ENCODE peak calls at places on chromosome 4, in six cellular contexts. W, A, S, D, F and P are unnamed samples.

GRCh38 chr4:7381221-7381889 is 53.4 kb downstream of the PSAPL1 start:
- DNase-seq in D (peak), A (peak), S (no peak), F (no peak), W (no peak), P (no peak)

GRCh38 chr4:17721496-17722360 is 59.7 kb downstream of the FAM184B start:
- DNase-seq in F (no peak), A (peak), S (no peak), D (no peak), W (peak), P (peak)

GRCh38 chr4:525660-526059 is 26.6 kb downstream of the PIGG start:
- DNase-seq in W (no peak), A (no peak), S (no peak), F (no peak), D (no peak), P (no peak)

GRCh38 chr4:143482753-143483362 is 30.6 kb upstream of the SMARCA5 start:
- DNase-seq in F (peak), W (peak), A (peak), S (no peak), D (no peak), P (peak)

GRCh38 chr4:14668296-14668695 is 334.0 kb upstream of the CPEB2 start:
- DNase-seq in W (no peak), F (no peak), S (no peak), D (no peak), A (no peak), P (no peak)

GRCh38 chr4:87540176-87541058 is 11.2 kb upstream of the SPARCL1 start:
- DNase-seq in W (no peak), A (peak), F (no peak), S (no peak), D (no peak), P (peak)

GRCh38 chr4:37586194-37586593 is 100.0 kb downstream of the RELL1 start:
- DNase-seq in S (no peak), F (no peak), W (no peak), A (no peak), D (no peak), P (no peak)

GRCh38 chr4:38904090-38904666 is 36.6 kb downstream of the FAM114A1 start:
- DNase-seq in F (peak), A (no peak), W (no peak), S (no peak), D (peak), P (no peak)

GRCh38 chr4:176988226-176988625 is 195.5 kb upstream of the VEGFC start:
- DNase-seq in S (no peak), W (peak), A (peak), D (no peak), F (no peak), P (peak)

DNA sequence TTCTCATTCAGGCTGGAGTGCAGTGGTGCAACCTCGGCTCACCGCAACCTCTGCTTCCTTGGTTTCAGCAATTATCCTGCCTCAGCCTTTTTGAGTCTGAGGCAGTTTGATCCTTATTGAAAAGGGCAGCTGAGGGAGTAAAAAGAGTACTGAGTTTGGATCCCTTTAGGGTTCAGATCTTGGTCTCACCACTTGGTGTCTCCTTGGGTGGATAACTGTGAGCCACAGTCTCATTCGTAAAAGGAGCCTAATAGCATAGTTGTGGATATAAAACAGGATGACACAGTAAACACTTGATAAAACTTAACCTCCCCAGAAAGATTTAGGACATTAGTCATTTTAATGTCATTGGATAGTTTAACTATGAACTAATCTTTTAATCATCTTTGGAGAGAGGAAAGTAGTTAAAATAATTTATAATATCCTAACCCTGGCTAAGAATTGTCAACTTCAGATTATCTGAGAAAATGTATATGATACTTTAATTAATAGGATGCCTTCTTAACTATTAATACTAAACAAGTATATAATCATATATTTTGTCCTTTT is 173.1 kb downstream of the ANK2 start:
- DNase-seq in D (no peak), S (no peak), F (no peak), A (peak), W (no peak), P (peak)
- TF ChIP-seq CTCF in D (no peak), S (no peak), F (no peak), A (peak), W (no peak), P (no peak)

DNA sequence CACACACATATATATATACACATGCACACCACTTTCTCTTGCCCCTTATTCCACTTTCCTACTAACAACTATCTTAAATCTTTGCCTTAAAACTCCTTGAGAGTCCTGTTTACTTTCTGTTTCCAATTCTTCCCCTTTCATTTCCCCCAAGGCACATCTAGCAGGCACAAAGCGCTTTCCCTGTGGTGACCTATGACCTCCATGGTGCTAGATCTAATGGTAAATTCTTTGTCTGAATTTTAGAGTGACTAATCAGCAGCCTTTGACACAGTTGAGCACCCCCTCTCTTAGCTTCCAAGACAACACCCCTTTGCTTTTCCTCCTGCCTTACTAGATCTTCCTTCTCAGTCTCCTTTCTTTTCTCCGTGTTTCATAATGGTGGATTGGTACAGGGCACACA is 236.4 kb upstream of the TTC29 start:
- DNase-seq in D (no peak), W (peak), A (peak), S (no peak), F (no peak), P (no peak)
- H3K4me3 ChIP-seq in D (no peak), W (no peak), A (no peak), S (no peak), F (no peak), P (no peak)

GRCh38 chr4:26127001-26127400 is 193.8 kb upstream of the RBPJ start:
- DNase-seq in F (no peak), W (no peak), D (no peak), S (no peak), A (no peak), P (no peak)

GRCh38 chr4:26124753-26125236 is 196.0 kb upstream of the RBPJ start:
- DNase-seq in S (no peak), A (peak), F (no peak), D (no peak), W (no peak), P (no peak)

GRCh38 chr4:26130173-26130572 is 190.6 kb upstream of the RBPJ start:
- DNase-seq in D (no peak), S (no peak), F (no peak), W (no peak), A (no peak), P (no peak)

GRCh38 chr4:26126135-26126718 is 194.6 kb upstream of the RBPJ start:
- DNase-seq in D (no peak), F (no peak), W (no peak), S (no peak), A (no peak), P (no peak)

DNA sequence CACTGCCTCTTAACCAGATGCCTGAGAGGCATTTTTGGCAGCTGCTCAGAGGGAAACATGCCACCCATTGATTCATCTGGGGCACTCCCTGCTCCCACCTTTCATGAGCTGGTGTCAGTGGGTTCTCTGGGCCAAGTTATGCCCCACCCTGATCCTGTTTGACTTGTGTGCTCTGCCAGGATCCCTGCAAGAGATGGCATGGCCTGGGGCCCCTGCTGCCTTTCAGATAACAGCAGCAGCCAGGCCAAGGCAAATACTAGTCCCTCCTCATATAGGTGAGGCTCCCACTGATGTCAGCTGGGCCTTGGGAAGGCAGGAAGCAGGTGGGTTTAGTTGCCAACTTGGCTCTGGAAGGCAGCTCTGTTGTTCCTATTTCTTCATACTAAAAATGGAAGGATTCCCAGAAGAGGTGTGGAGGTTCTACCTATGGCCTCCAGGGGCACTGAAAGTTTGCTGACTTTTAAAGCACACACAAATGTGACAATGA is 192.9 kb upstream of the RBPJ start:
- DNase-seq in A (no peak), S (no peak), D (peak), F (no peak), W (no peak), P (peak)
- TF ChIP-seq CTCF in A (no peak), S (no peak), D (no peak), F (no peak), W (no peak), P (no peak)

GRCh38 chr4:133802741-133803140 is 398.8 kb downstream of the PABPC4L start:
- DNase-seq in F (no peak), W (peak), S (no peak), A (peak), D (no peak), P (peak)
- H3K4me3 ChIP-seq in F (no peak), W (no peak), S (no peak), A (no peak), D (no peak), P (no peak)

DNA sequence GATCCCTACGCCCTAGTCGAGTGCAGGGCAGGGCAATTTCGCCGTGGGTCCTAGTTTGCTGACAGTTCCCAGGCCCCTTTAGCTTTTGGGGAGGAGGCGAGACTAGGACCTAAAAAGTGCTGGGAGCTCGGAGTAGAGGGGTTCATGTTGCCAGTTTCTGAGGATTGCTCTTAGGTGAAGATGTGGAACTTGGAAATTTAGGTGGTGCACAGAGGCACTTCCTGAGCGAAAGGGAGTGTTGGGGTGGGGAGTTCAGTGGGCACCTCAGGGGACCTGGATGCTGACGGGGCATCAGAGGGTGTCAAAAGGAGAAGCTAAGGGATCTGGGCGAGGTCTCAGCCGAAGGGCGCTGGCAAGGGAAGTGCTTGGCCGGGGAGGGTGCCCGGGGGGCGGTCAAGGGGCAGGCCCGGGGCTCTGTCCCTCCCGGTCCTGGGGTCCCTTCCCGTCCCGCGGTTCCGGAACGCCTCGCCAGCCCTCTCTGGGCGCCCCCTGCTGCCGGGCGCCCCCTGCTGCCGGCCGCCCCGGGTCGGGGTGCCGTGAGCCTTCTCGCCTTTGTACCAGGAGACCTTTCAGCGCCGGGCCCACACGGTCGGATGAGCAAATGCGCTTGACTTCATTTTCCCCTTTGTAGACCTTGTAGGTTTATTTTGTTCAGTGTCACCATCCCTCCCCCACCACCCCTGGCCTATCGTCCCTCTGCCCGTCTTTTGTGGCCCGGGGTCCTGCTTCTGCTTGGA is 3.0 kb upstream of the PHOX2B start:
- DNase-seq in S (no peak), W (no peak), D (no peak), F (no peak), A (no peak), P (no peak)
- TF ChIP-seq CTCF in S (no peak), W (no peak), D (no peak), F (peak), A (no peak), P (no peak)

GRCh38 chr4:81963005-81963404 is 410.8 kb downstream of the HNRNPD start:
- DNase-seq in W (no peak), S (no peak), F (no peak), A (no peak), D (no peak), P (no peak)
- H3K4me3 ChIP-seq in W (no peak), S (no peak), F (no peak), A (no peak), D (no peak), P (no peak)

DNA sequence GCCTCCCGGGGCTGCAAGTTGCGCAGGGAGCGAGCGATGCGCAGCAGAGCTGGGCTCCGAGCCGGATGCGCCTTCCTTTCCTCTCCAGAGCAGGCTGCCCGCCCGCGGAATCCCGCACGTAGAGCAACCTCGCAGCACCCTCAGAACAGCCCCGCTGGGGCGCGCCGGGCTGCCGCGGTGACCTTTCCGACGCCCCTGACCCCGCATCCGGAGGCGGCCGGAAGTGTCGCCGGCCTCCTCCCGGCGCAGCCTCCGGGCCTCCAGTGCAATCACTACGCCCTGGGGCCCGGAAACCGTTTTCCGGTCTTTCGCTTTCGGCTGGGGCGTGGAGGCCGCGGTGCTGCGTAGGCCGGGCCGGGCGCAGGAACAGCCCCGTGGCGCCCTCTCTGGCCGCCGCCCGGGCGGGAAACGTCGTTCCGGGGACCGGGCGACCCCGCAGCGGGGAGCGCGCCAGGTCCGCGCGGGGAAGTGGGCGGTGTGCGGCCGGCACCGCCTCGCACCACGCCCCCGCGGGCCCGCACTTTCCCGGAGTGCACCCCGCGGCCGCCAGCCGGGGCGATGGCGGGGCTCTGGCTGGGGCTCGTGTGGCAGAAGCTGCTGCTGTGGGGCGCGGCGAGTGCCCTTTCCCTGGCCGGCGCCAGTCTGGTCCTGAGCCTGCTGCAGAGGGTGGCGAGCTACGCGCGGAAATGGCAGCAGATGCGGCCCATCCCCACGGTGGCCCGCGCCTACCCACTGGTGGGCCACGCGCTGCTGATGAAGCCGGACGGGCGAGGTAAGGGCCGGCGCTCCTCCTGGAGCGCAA is at the start of gene CYP4V2:
- DNase-seq in D (peak), S (peak), W (peak), A (peak), F (peak), P (peak)
- TF ChIP-seq CTCF in D (no peak), S (no peak), W (peak), A (no peak), F (peak), P (peak)

GRCh38 chr4:157220026-157220881 is at the start of gene GRIA2:
- DNase-seq in W (peak), D (peak), F (peak), S (no peak), A (peak), P (peak)
- H3K4me3 ChIP-seq in W (peak), D (peak), F (peak), S (no peak), A (no peak), P (peak)

DNA sequence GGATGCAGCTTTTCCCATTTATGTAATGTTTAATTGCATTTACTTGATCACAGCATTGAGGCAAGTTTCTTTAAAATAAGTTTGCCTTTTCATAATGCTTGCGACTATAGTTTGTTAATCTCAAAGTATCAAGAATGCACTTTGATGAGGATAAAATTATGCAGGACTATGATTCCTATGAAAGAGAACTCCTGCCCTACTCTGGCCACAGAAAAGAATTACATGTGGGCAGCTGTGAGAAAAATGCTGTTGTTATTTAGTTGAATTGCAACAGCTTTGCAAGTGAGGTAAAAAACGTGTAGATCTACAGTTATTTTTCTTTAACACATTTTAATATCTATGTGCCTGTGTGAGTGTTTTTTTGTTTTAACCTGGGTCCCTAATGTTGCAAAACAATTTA is 12.5 kb upstream of the OSTC start:
- DNase-seq in A (peak), F (no peak), D (no peak), S (no peak), W (peak), P (peak)
- TF ChIP-seq CTCF in A (peak), F (peak), D (no peak), S (no peak), W (peak), P (peak)

DNA sequence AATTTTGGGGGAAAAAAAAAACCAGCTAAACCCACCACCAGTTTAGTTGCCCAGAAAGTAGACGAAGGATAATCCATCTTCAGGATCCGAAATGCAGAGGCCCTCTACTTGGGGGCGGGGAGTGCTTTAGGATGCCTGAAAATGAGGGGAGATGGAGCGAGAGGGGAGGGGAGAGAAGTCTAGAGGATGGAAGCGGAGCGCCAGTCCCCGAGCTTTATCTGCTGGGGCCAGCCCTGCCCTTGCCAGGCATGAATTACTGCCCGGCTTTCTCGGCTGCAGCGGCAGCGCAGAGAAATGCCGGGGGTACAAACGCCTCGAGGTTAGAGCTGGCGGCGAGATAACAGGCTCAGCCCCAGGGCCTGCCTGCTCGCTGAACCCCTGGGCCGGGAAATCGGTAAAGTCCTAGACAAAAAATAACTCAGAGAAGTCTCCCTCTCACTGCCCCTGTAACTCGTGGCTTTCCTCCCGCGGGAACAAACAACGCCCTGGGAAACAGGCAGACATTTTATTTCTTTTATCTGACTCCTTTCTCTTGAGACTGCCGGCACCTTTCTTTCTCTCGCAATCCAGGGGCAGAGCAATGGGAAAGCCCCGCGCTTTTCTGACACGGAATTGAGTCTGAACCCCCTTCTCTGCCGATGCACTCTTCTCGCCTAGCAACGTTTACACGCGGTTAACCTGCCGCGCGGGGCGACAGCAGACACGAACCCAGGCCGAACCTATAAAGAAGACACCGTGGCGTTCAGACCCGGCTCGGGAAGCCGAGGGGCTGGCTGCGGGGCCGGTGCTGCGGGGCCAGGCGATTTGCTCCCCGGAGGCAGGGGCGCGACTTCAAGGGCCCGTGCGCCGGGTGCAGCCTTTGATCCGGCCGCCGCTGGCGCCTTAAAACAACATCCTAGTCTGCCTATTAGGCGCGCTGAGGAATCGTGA is 3.1 kb upstream of the MSX1 start:
- DNase-seq in F (no peak), W (no peak), A (no peak), D (no peak), S (no peak), P (no peak)
- H3K4me3 ChIP-seq in F (peak), W (peak), A (no peak), D (peak), S (no peak), P (peak)